ENCODE peak calls at places on chromosomes 2 and 18, in six cellular contexts. L is tibial nerve; I is substantia nigra; K is sciatic nerve; H is fibroblast of lung; Y is activated effector memory CD4-positive, alpha-beta T cell treated with Interleukin-2 at 50 U/mL for 16 hours. J is an unnamed sample.

GRCh38 chr18:78528437-78529228 is 451.0 kb upstream of the SALL3 start:
- DNase-seq in L (no peak), I (no peak), K (no peak), H (no peak), Y (no peak), J (no peak)

GRCh38 chr2:212005077-212005671 is 533.4 kb downstream of the ERBB4 start:
- DNase-seq in L (no peak), I (no peak), K (no peak), H (peak; percentile 30), Y (no peak), J (no peak)

GRCh38 chr18:51391731-51392130 is 194.2 kb upstream of the MEX3C start:
- DNase-seq in L (no peak), I (no peak), K (no peak), H (no peak), Y (no peak), J (no peak)

GRCh38 chr2:54468643-54469042 is 12.5 kb downstream of the SPTBN1 start:
- DNase-seq in L (no peak), I (no peak), K (no peak), H (peak; percentile 17), Y (no peak), J (no peak)

GRCh38 chr2:239153806-239154591 is 246.8 kb downstream of the HDAC4 start:
- DNase-seq in L (peak; percentile 10), I (no peak), K (peak; percentile 54), H (no peak), Y (no peak), J (no peak)

GRCh38 chr2:31969178-31969577 is 41.6 kb downstream of the MEMO1 start:
- DNase-seq in L (no peak), I (no peak), K (no peak), H (no peak), Y (no peak), J (no peak)

GRCh38 chr18:13377496-13377895 is 158.9 kb downstream of the LDLRAD4 start:
- DNase-seq in L (no peak), I (no peak), K (no peak), H (no peak), Y (no peak), J (no peak)

GRCh38 chr2:233674995-233675394 is 3.3 kb downstream of the UGT1A9 start:
- DNase-seq in L (no peak), I (no peak), K (no peak), H (no peak), Y (no peak), J (no peak)

GRCh38 chr2:40095003-40095402 is 315.9 kb upstream of the THUMPD2 start:
- DNase-seq in L (no peak), I (no peak), K (no peak), H (peak; percentile 82), Y (no peak), J (no peak)

GRCh38 chr2:58650781-58651180 is 409.7 kb upstream of the FANCL start:
- DNase-seq in L (no peak), I (no peak), K (no peak), H (no peak), Y (no peak), J (no peak)

GRCh38 chr2:70553584-70554337 is at the start of gene TGFA:
- DNase-seq in L (peak; percentile 15), I (no peak), K (peak; percentile 77), H (peak; percentile 2), Y (peak; percentile 59), J (peak; percentile 57)

GRCh38 chr18:12003894-12004293 is 22.6 kb downstream of the IMPA2 start:
- DNase-seq in L (no peak), I (no peak), K (peak; percentile 28), H (no peak), Y (no peak), J (no peak)

GRCh38 chr2:905833-906140 is 44.9 kb upstream of the SNTG2 start:
- DNase-seq in L (no peak), I (no peak), K (no peak), H (no peak), Y (no peak), J (no peak)

GRCh38 chr2:144950874-144951560 is 431.1 kb upstream of the ZEB2 start:
- DNase-seq in L (no peak), I (no peak), K (no peak), H (peak; percentile 90), Y (no peak), J (no peak)

GRCh38 chr2:137951606-137952005 is 12.7 kb upstream of the HNMT start:
- DNase-seq in L (no peak), I (no peak), K (no peak), H (no peak), Y (no peak), J (no peak)

GRCh38 chr2:169961911-169962310 is 134.7 kb downstream of the UBR3 start:
- DNase-seq in L (no peak), I (no peak), K (no peak), H (peak; percentile 70), Y (no peak), J (no peak)

GRCh38 chr2:237497820-237498128 is 10.7 kb downstream of the MLPH start:
- DNase-seq in L (peak; percentile 69), I (no peak), K (peak; percentile 76), H (peak; percentile 86), Y (no peak), J (no peak)

J was measured in T-helper 17 cell.